ENCODE peak calls at places on chromosomes 6 and 20, in nine cellular contexts. H is HCT116, Q is IMR-90, K is heart left ventricle, J is Peyer's patch, Z is stomach, X is uterus, Y is breast epithelium, T is transverse colon. D is an unnamed sample.

GRCh38 chr20:22597303-22597702 is 12.9 kb upstream of the FOXA2 start:
- DNase-seq in H (no peak), Q (no peak), K (no peak), J (no peak), Z (no peak), X (no peak), Y (no peak), T (no peak), D (no peak)

GRCh38 chr20:4800676-4801449 is 79.2 kb downstream of the PRND start:
- DNase-seq in H (no peak), Q (no peak), K (no peak), J (no peak), Z (no peak), X (no peak), Y (no peak), T (no peak), D (no peak)

GRCh38 chr20:32040142-32040953 is 11.7 kb upstream of the HCK start:
- DNase-seq in H (no peak), Q (no peak), K (peak; percentile 33), J (peak; percentile 67), Z (no peak), X (no peak), Y (no peak), T (peak; percentile 30), D (no peak)

GRCh38 chr6:44732243-44732642 is 344.7 kb downstream of the CDC5L start:
- DNase-seq in H (no peak), Q (no peak), K (no peak), J (no peak), Z (no peak), X (no peak), Y (no peak), T (no peak), D (no peak)

GRCh38 chr6:3729603-3730344 is 21.7 kb downstream of the PXDC1 start:
- DNase-seq in H (no peak), Q (no peak), K (no peak), J (peak; percentile 10), Z (no peak), X (no peak), Y (no peak), T (no peak), D (no peak)

GRCh38 chr6:139371421-139372253 is 2.8 kb downstream of the CITED2 start:
- DNase-seq in H (no peak), Q (peak; percentile 50), K (no peak), J (no peak), Z (no peak), X (no peak), Y (no peak), T (no peak), D (no peak)

GRCh38 chr20:48679011-48679410 is 148.8 kb downstream of the PREX1 start:
- DNase-seq in H (no peak), Q (no peak), K (no peak), J (no peak), Z (no peak), X (no peak), Y (no peak), T (no peak), D (no peak)

GRCh38 chr6:113857565-113858066 is 471 bp downstream of the MARCKS start:
- DNase-seq in H (no peak), Q (no peak), K (no peak), J (peak; percentile 57), Z (peak; percentile 25), X (no peak), Y (no peak), T (peak; percentile 29), D (peak; percentile 61)

GRCh38 chr20:12180107-12180661 is 262.5 kb downstream of the BTBD3 start:
- DNase-seq in H (no peak), Q (no peak), K (no peak), J (no peak), Z (no peak), X (no peak), Y (no peak), T (no peak), D (no peak)

GRCh38 chr6:148342146-148343027 is at the start of gene SASH1:
- DNase-seq in H (peak; percentile 62), Q (peak; percentile 77), K (peak; percentile 74), J (peak; percentile 76), Z (peak; percentile 57), X (peak; percentile 61), Y (peak; percentile 64), T (peak; percentile 71), D (peak; percentile 81)
- TF ChIP-seq POLR2A in H (peak; percentile 63), Q (no peak), K (no peak), J (peak; percentile 37), Z (no peak), X (peak; percentile 34), Y (no peak), T (peak; percentile 36), D (no peak)

GRCh38 chr20:33273117-33273851 is 9.7 kb upstream of the BPIFB1 start:
- DNase-seq in H (no peak), Q (no peak), K (no peak), J (no peak), Z (peak; percentile 65), X (no peak), Y (no peak), T (no peak), D (peak; percentile 44)

GRCh38 chr20:33275215-33275614 is 7.8 kb upstream of the BPIFB1 start:
- DNase-seq in H (no peak), Q (no peak), K (no peak), J (no peak), Z (no peak), X (no peak), Y (no peak), T (no peak), D (peak; percentile 15)

GRCh38 chr20:33276303-33277113 is 6.5 kb upstream of the BPIFB1 start:
- DNase-seq in H (no peak), Q (no peak), K (no peak), J (no peak), Z (no peak), X (no peak), Y (no peak), T (no peak), D (no peak)

GRCh38 chr20:33275871-33276270 is 7.1 kb upstream of the BPIFB1 start:
- DNase-seq in H (no peak), Q (no peak), K (no peak), J (no peak), Z (no peak), X (no peak), Y (no peak), T (no peak), D (peak; percentile 50)

DNA sequence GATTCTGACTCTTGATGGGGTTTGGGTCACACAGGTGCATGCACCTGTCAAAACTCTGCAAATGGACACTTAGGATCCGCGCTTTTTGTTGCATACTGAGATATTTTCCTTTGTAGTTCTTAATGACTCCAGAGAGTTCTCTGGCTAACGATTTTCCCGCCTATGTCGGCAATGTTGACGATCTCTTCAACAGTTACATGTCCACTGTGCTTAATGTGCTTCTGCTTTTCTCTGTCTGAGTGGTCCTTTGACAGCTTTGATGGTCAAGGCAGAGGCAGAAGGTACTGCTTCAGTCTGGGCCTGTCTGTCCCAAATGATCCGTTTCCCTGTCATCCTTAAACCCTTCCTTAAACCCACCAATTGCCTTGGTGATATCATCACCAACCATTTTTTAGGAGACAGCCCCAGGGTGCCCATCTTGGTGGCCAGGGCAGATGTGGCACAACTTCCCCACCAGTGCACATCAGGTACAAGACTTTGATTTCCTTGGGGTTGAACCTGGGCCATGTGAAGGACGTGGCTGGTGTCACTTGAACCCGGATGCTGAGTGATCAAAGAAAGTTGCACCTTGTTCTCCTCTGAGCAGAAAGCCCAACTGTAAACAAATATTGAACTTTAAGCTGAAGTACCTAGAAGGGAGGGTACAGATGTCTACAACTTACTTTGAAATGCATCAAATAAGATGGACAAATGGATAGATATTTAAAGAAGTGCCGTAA is 10.7 kb upstream of the BPIFB1 start:
- DNase-seq in H (no peak), Q (no peak), K (no peak), J (no peak), Z (no peak), X (no peak), Y (no peak), T (no peak), D (no peak)
- H3K9me3 ChIP-seq in H (no peaks in the 10 kb centered on the region), Q (no peaks in the 10 kb centered on the region), K (no peaks in the 10 kb centered on the region), J (no peaks in the 10 kb centered on the region), Z (no peaks in the 10 kb centered on the region), X (no peaks in the 10 kb centered on the region), Y (no peaks in the 10 kb centered on the region), T (no peaks in the 10 kb centered on the region), D (no peaks in the 10 kb centered on the region)

GRCh38 chr6:35046098-35046497 is 95.0 kb downstream of the TCP11 start:
- DNase-seq in H (no peak), Q (no peak), K (no peak), J (peak; percentile 9), Z (no peak), X (no peak), Y (no peak), T (no peak), D (no peak)

GRCh38 chr6:35042451-35042850 is 98.7 kb downstream of the TCP11 start:
- DNase-seq in H (no peak), Q (no peak), K (no peak), J (no peak), Z (no peak), X (no peak), Y (no peak), T (no peak), D (no peak)

GRCh38 chr6:35044771-35045275 is 96.3 kb downstream of the TCP11 start:
- DNase-seq in H (no peak), Q (no peak), K (no peak), J (no peak), Z (no peak), X (peak; percentile 44), Y (no peak), T (peak; percentile 27), D (peak; percentile 39)

GRCh38 chr6:35043381-35043780 is 97.8 kb downstream of the TCP11 start:
- DNase-seq in H (no peak), Q (no peak), K (no peak), J (no peak), Z (no peak), X (no peak), Y (no peak), T (no peak), D (peak; percentile 15)

DNA sequence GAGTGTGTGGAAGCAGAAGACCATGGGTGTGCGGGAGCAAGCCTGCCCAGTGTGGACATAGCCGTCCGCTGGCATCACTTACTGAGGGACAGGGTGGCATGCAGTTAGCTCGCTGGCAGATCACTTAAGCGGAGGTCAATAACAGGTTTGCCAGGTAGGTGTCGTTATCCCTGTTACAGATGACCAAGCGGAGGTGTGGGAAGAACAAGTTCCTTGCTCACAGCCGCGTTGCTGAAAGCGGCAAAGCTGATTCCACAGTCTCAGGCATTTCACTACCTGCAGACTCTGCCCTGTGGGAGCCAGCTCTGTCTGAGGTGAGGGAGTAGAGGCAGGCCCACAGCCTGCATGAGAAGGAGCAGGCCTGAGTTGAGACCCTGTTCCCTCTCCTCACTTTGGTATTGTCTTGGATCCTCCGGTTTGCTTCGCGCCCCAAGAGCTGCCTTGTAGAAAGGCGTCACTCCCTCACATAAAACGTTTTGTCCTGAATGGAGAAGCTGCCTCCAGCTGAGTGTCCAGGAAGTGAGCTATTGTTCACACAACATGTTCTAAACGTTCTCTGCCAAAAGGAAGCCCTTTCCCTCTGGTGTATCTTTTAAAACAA is 96.9 kb downstream of the TCP11 start:
- DNase-seq in H (no peak), Q (no peak), K (peak; percentile 51), J (no peak), Z (no peak), X (no peak), Y (peak; percentile 62), T (peak; percentile 41), D (no peak)
- TF ChIP-seq POLR2A in H (no peak), Q (no peak), K (no peak), J (no peak), Z (no peak), X (no peak), Y (no peak), T (peak; percentile 41), D (no peak)

GRCh38 chr6:165301372-165302246 is 7.8 kb downstream of the C6orf118 start:
- DNase-seq in H (no peak), Q (no peak), K (no peak), J (no peak), Z (no peak), X (no peak), Y (no peak), T (no peak), D (no peak)
- H3K9me3 ChIP-seq in H (no peaks in the 10 kb centered on the region), Q (no peaks in the 10 kb centered on the region), K (no peaks in the 10 kb centered on the region), J (no peaks in the 10 kb centered on the region), Z (peaks cover 12% of the 10 kb centered on the region), X (no peaks in the 10 kb centered on the region), Y (no peaks in the 10 kb centered on the region), T (no peaks in the 10 kb centered on the region), D (peaks cover 6% of the 10 kb centered on the region)

D was measured in suprapubic skin.